ENCODE peak calls at places on chromosomes 13 and 19, in nine cellular contexts. One of them, this sample, is unnamed.
A peak's percentile ranks its signal among the peaks of the same experiment; 100 is the strongest.

GRCh38 chr19:23522431-23522830 is 127.2 kb upstream of the ZNF91 start:
- DNase-seq in EL: no peak
- DNase-seq in osteocyte: no peak
- DNase-seq in esophagus squamous epithelium: no peak
- DNase-seq in astrocyte of the spinal cord: no peak
- DNase-seq in progenitor cell of endocrine pancreas: no peak
- DNase-seq in heart left ventricle: no peak
- DNase-seq in CD4-positive, alpha-beta memory T cell: no peak
- DNase-seq in NAMALWA: no peak
- DNase-seq in this sample: no peak

GRCh38 chr13:45206340-45206739 is 5.5 kb upstream of the KCTD4 start:
- DNase-seq in heart left ventricle: no peak
- DNase-seq in progenitor cell of endocrine pancreas: no peak
- DNase-seq in EL: peak; percentile 93
- DNase-seq in osteocyte: no peak
- DNase-seq in esophagus squamous epithelium: no peak
- DNase-seq in astrocyte of the spinal cord: peak; percentile 92
- DNase-seq in CD4-positive, alpha-beta memory T cell: no peak
- DNase-seq in NAMALWA: no peak
- DNase-seq in this sample: no peak

GRCh38 chr19:47057328-47057727 is 8.9 kb upstream of the TMEM160 start:
- DNase-seq in CD4-positive, alpha-beta memory T cell: no peak
- DNase-seq in EL: peak; percentile 43
- DNase-seq in NAMALWA: no peak
- DNase-seq in progenitor cell of endocrine pancreas: no peak
- DNase-seq in heart left ventricle: no peak
- DNase-seq in esophagus squamous epithelium: no peak
- DNase-seq in osteocyte: no peak
- DNase-seq in astrocyte of the spinal cord: peak; percentile 9
- DNase-seq in this sample: no peak

GRCh38 chr13:50123515-50123861 is 108.2 kb downstream of the KCNRG start:
- DNase-seq in EL: no peak
- DNase-seq in osteocyte: no peak
- DNase-seq in astrocyte of the spinal cord: no peak
- DNase-seq in heart left ventricle: no peak
- DNase-seq in esophagus squamous epithelium: no peak
- DNase-seq in progenitor cell of endocrine pancreas: no peak
- DNase-seq in NAMALWA: no peak
- DNase-seq in CD4-positive, alpha-beta memory T cell: no peak
- DNase-seq in this sample: no peak

GRCh38 chr13:75761373-75761772 is 125.2 kb downstream of the LMO7 start:
- DNase-seq in progenitor cell of endocrine pancreas: no peak
- DNase-seq in heart left ventricle: no peak
- DNase-seq in NAMALWA: no peak
- DNase-seq in astrocyte of the spinal cord: no peak
- DNase-seq in EL: no peak
- DNase-seq in osteocyte: no peak
- DNase-seq in esophagus squamous epithelium: no peak
- DNase-seq in CD4-positive, alpha-beta memory T cell: peak; percentile 28
- DNase-seq in this sample: no peak

GRCh38 chr13:22596157-22596863 is 584.5 kb upstream of the SGCG start:
- DNase-seq in heart left ventricle: no peak
- DNase-seq in progenitor cell of endocrine pancreas: no peak
- DNase-seq in astrocyte of the spinal cord: no peak
- DNase-seq in esophagus squamous epithelium: no peak
- DNase-seq in osteocyte: no peak
- DNase-seq in EL: no peak
- DNase-seq in NAMALWA: no peak
- DNase-seq in CD4-positive, alpha-beta memory T cell: no peak
- DNase-seq in this sample: no peak

GRCh38 chr19:48290341-48290922 is 20.6 kb downstream of the ZNF114 start:
- DNase-seq in NAMALWA: no peak
- DNase-seq in CD4-positive, alpha-beta memory T cell: no peak
- DNase-seq in astrocyte of the spinal cord: peak; percentile 81
- DNase-seq in esophagus squamous epithelium: no peak
- DNase-seq in heart left ventricle: no peak
- DNase-seq in osteocyte: no peak
- DNase-seq in EL: peak; percentile 81
- DNase-seq in progenitor cell of endocrine pancreas: no peak
- DNase-seq in this sample: no peak

GRCh38 chr19:35557539-35558399 is 5.7 kb downstream of the ATP4A start:
- DNase-seq in progenitor cell of endocrine pancreas: peak; percentile 73
- DNase-seq in NAMALWA: peak; percentile 86
- DNase-seq in astrocyte of the spinal cord: peak; percentile 46
- DNase-seq in esophagus squamous epithelium: no peak
- DNase-seq in heart left ventricle: peak; percentile 37
- DNase-seq in EL: peak; percentile 49
- DNase-seq in osteocyte: no peak
- DNase-seq in CD4-positive, alpha-beta memory T cell: peak; percentile 25
- DNase-seq in this sample: no peak

GRCh38 chr19:7426986-7427385 is 61.8 kb downstream of the PEX11G start:
- DNase-seq in osteocyte: no peak
- DNase-seq in esophagus squamous epithelium: no peak
- DNase-seq in astrocyte of the spinal cord: no peak
- DNase-seq in heart left ventricle: no peak
- DNase-seq in EL: no peak
- DNase-seq in progenitor cell of endocrine pancreas: no peak
- DNase-seq in NAMALWA: no peak
- DNase-seq in CD4-positive, alpha-beta memory T cell: peak; percentile 42
- DNase-seq in this sample: no peak

GRCh38 chr19:496333-496634 is at the start of gene MADCAM1:
- DNase-seq in CD4-positive, alpha-beta memory T cell: no peak
- DNase-seq in esophagus squamous epithelium: no peak
- DNase-seq in astrocyte of the spinal cord: no peak
- DNase-seq in progenitor cell of endocrine pancreas: no peak
- DNase-seq in osteocyte: no peak
- DNase-seq in NAMALWA: no peak
- DNase-seq in heart left ventricle: no peak
- DNase-seq in EL: no peak
- DNase-seq in this sample: no peak

GRCh38 chr19:29596885-29597525 is 9.1 kb upstream of the POP4 start:
- DNase-seq in CD4-positive, alpha-beta memory T cell: no peak
- DNase-seq in progenitor cell of endocrine pancreas: no peak
- DNase-seq in astrocyte of the spinal cord: peak; percentile 6
- DNase-seq in osteocyte: no peak
- DNase-seq in NAMALWA: no peak
- DNase-seq in esophagus squamous epithelium: no peak
- DNase-seq in heart left ventricle: no peak
- DNase-seq in EL: peak; percentile 27
- DNase-seq in this sample: no peak

GRCh38 chr19:34269968-34270621 is 15.7 kb downstream of the GARRE1 start:
- DNase-seq in EL: peak; percentile 85
- DNase-seq in astrocyte of the spinal cord: peak; percentile 65
- DNase-seq in NAMALWA: peak; percentile 81
- DNase-seq in esophagus squamous epithelium: no peak
- DNase-seq in heart left ventricle: peak; percentile 78
- DNase-seq in progenitor cell of endocrine pancreas: no peak
- DNase-seq in CD4-positive, alpha-beta memory T cell: peak; percentile 89
- DNase-seq in osteocyte: no peak
- DNase-seq in this sample: no peak

GRCh38 chr19:14502334-14503092 is 6.6 kb upstream of the GIPC1 start:
- DNase-seq in heart left ventricle: no peak
- DNase-seq in osteocyte: no peak
- DNase-seq in CD4-positive, alpha-beta memory T cell: no peak
- DNase-seq in NAMALWA: no peak
- DNase-seq in esophagus squamous epithelium: no peak
- DNase-seq in EL: peak; percentile 57
- DNase-seq in astrocyte of the spinal cord: no peak
- DNase-seq in progenitor cell of endocrine pancreas: no peak
- DNase-seq in this sample: no peak

GRCh38 chr13:62779146-62779545 is 1363.5 kb upstream of the PCDH20 start:
- DNase-seq in EL: no peak
- DNase-seq in osteocyte: no peak
- DNase-seq in astrocyte of the spinal cord: no peak
- DNase-seq in CD4-positive, alpha-beta memory T cell: no peak
- DNase-seq in heart left ventricle: no peak
- DNase-seq in progenitor cell of endocrine pancreas: no peak
- DNase-seq in NAMALWA: no peak
- DNase-seq in esophagus squamous epithelium: no peak
- DNase-seq in this sample: no peak

GRCh38 chr19:44059229-44059628 is 7.4 kb downstream of the ZNF223 start:
- DNase-seq in CD4-positive, alpha-beta memory T cell: no peak
- DNase-seq in astrocyte of the spinal cord: no peak
- DNase-seq in osteocyte: no peak
- DNase-seq in NAMALWA: no peak
- DNase-seq in EL: no peak
- DNase-seq in esophagus squamous epithelium: no peak
- DNase-seq in heart left ventricle: no peak
- DNase-seq in progenitor cell of endocrine pancreas: no peak
- DNase-seq in this sample: no peak

GRCh38 chr19:17103177-17103576 is 27.6 kb downstream of the MYO9B start:
- DNase-seq in progenitor cell of endocrine pancreas: no peak
- DNase-seq in NAMALWA: peak; percentile 39
- DNase-seq in EL: peak; percentile 60
- DNase-seq in heart left ventricle: no peak
- DNase-seq in CD4-positive, alpha-beta memory T cell: no peak
- DNase-seq in osteocyte: no peak
- DNase-seq in astrocyte of the spinal cord: peak; percentile 39
- DNase-seq in esophagus squamous epithelium: no peak
- DNase-seq in this sample: no peak